ENCODE peak calls at places on chromosomes 13 and 19, in ten cellular contexts. B, Q, P, D, K, T, G, M, W and N are unnamed samples.
A peak's percentile ranks its signal among the peaks of the same experiment; 100 is the strongest.

GRCh38 chr19:14073232-14073924 is 792 bp downstream of the MISP3 start:
- DNase-seq in B (peak; percentile 75), Q (peak; percentile 77), P (peak; percentile 76), D (peak; percentile 85), K (peak; percentile 92), T (peak; percentile 70), G (peak; percentile 75), M (peak; percentile 71), W (peak; percentile 82), N (peak; percentile 67)

GRCh38 chr19:16944626-16945363 is 56.0 kb downstream of the F2RL3 start:
- DNase-seq in B (no peak), Q (no peak), P (no peak), D (no peak), K (no peak), T (no peak), G (no peak), M (no peak), W (no peak), N (no peak)

GRCh38 chr19:49812452-49812996 is 568 bp downstream of the FUZ start:
- DNase-seq in B (no peak), Q (no peak), P (no peak), D (no peak), K (no peak), T (no peak), G (no peak), M (no peak), W (no peak), N (no peak)

GRCh38 chr19:38975214-38975860 is at the start of gene FBXO17:
- DNase-seq in B (peak; percentile 71), Q (no peak), P (no peak), D (peak; percentile 9), K (peak; percentile 90), T (no peak), G (peak; percentile 44), M (no peak), W (peak; percentile 71), N (no peak)

GRCh38 chr13:26508885-26509284 is 48.6 kb upstream of the WASF3 start:
- DNase-seq in B (peak; percentile 89), Q (no peak), P (no peak), D (no peak), K (no peak), T (no peak), G (no peak), M (no peak), W (peak; percentile 97), N (no peak)

GRCh38 chr19:31018951-31019350 is 330.3 kb downstream of the TSHZ3 start:
- DNase-seq in B (no peak), Q (no peak), P (no peak), D (no peak), K (no peak), T (no peak), G (no peak), M (no peak), W (no peak), N (no peak)

GRCh38 chr13:52804202-52804641 is 44.2 kb downstream of the PCDH8 start:
- DNase-seq in B (no peak), Q (no peak), P (no peak), D (no peak), K (peak; percentile 30), T (no peak), G (no peak), M (no peak), W (peak; percentile 63), N (no peak)

GRCh38 chr19:55648657-55649578 is 906 bp downstream of the CCDC106 start:
- DNase-seq in B (no peak), Q (no peak), P (no peak), D (no peak), K (peak; percentile 41), T (no peak), G (no peak), M (no peak), W (no peak), N (no peak)